ENCODE peak calls at places on chromosomes 12 and 14, in eight cellular contexts. E is osteocyte, B is NCI-H446, L is HCEC 1CT, H is left lung, Y is iPS-NIHi11, A is WTC11, J is EH. U is an unnamed sample.

GRCh38 chr12:105330283-105330937 is at the start of gene C12orf75:
- DNase-seq in E (peak; percentile 94), B (peak; percentile 69), L (peak; percentile 85), H (peak; percentile 86), Y (peak; percentile 98), A (peak; percentile 91), J (peak; percentile 86), U (peak; percentile 90)

GRCh38 chr14:83706555-83706954 is 1823.4 kb upstream of the FLRT2 start:
- DNase-seq in E (no peak), B (no peak), L (no peak), H (no peak), Y (peak; percentile 45), A (peak; percentile 68), J (no peak), U (no peak)

GRCh38 chr12:121530600-121531355 is 50.0 kb downstream of the KDM2B start:
- DNase-seq in E (no peak), B (no peak), L (peak; percentile 45), H (peak; percentile 85), Y (peak; percentile 72), A (peak; percentile 48), J (peak; percentile 85), U (peak; percentile 70)

GRCh38 chr12:81263072-81263471 is 185.2 kb downstream of the ACSS3 start:
- DNase-seq in E (no peak), B (no peak), L (no peak), H (no peak), Y (no peak), A (no peak), J (no peak), U (no peak)

GRCh38 chr12:98861232-98861631 is 216.1 kb downstream of the APAF1 start:
- DNase-seq in E (no peak), B (no peak), L (no peak), H (no peak), Y (no peak), A (no peak), J (no peak), U (no peak)

GRCh38 chr12:53251477-53252348 is 16.4 kb upstream of the ESPL1 start:
- DNase-seq in E (peak; percentile 92), B (no peak), L (peak; percentile 72), H (peak; percentile 95), Y (peak; percentile 98), A (peak; percentile 86), J (peak; percentile 83), U (peak; percentile 88)

GRCh38 chr14:71620401-71620800 is 311.8 kb upstream of the RGS6 start:
- DNase-seq in E (no peak), B (no peak), L (peak; percentile 76), H (no peak), Y (no peak), A (no peak), J (peak; percentile 74), U (no peak)

GRCh38 chr12:67927231-67927630 is 62.0 kb upstream of the IFNG-AS1 start:
- DNase-seq in E (no peak), B (no peak), L (no peak), H (no peak), Y (no peak), A (no peak), J (no peak), U (no peak)

GRCh38 chr14:103884854-103885253 is 37.5 kb upstream of the PPP1R13B start:
- DNase-seq in E (no peak), B (no peak), L (no peak), H (no peak), Y (no peak), A (no peak), J (no peak), U (no peak)